ENCODE peak calls at places on chromosomes 2 and 18, in four cellular contexts. E is fibroblast of lung, X is posterior cingulate gyrus, D is fibroblast of mammary gland. I is an unnamed sample.

GRCh38 chr18:11494093-11494492 is 115.3 kb upstream of the SLC35G4 start:
- DNase-seq in E (no peak), X (no peak), D (peak), I (no peak)

GRCh38 chr2:204357175-204357695 is 188.0 kb upstream of the PARD3B start:
- DNase-seq in E (no peak), X (no peak), D (no peak), I (no peak)

GRCh38 chr2:235063501-235063961 is 111.7 kb downstream of the SH3BP4 start:
- DNase-seq in E (no peak), X (no peak), D (no peak), I (no peak)

GRCh38 chr2:102049756-102050443 is 58.1 kb downstream of the IL1R2 start:
- DNase-seq in E (peak), X (no peak), D (peak), I (no peak)

GRCh38 chr18:55998071-55998522 is 410.1 kb upstream of the TCF4 start:
- DNase-seq in E (peak), X (peak), D (peak), I (peak)

GRCh38 chr2:125745514-125745913 is 910.4 kb upstream of the GYPC start:
- DNase-seq in E (peak), X (peak), D (peak), I (no peak)

GRCh38 chr2:19068206-19068605 is 290.2 kb downstream of the OSR1 start:
- DNase-seq in E (no peak), X (no peak), D (no peak), I (no peak)

GRCh38 chr2:211877061-211877460 is 661.5 kb downstream of the ERBB4 start:
- DNase-seq in E (no peak), X (no peak), D (peak), I (no peak)

I was measured in AG08396.